ENCODE peak calls at places on chromosome X, in ten cellular contexts. E is neural crest cell, D is AG09319, Y is brain microvascular endothelial cell, S is A549, J is lung, W is GM23338, C is WTC11, O is left lung, M is psoas muscle. F is an unnamed sample.

GRCh38 chrX:150868625-150869024 is 29.8 kb downstream of the CD99L2 start:
- DNase-seq in J (no peak), Y (no peak), E (no peak), W (no peak), O (no peak), M (no peak), S (no peak), C (no peak), D (no peak), F (no peak)

GRCh38 chrX:109199726-109200125 is 282.2 kb downstream of the GUCY2F start:
- DNase-seq in W (no peak), J (no peak), E (no peak), Y (peak), S (no peak), C (no peak), O (no peak), D (no peak), M (no peak), F (no peak)

GRCh38 chrX:125293792-125294780 is 25.6 kb upstream of the TEX13C start:
- DNase-seq in E (no peak), S (no peak), M (no peak), O (no peak), D (peak), Y (no peak), J (no peak), W (no peak), C (no peak), F (no peak)

GRCh38 chrX:153351981-153352380 is 18.0 kb downstream of the ZNF275 start:
- DNase-seq in E (no peak), S (no peak), D (no peak), M (no peak), O (no peak), J (no peak), C (no peak), Y (no peak), W (no peak), F (no peak)

GRCh38 chrX:45515262-45516215 is 314.9 kb upstream of the DIPK2B start:
- DNase-seq in M (peak), C (peak), W (peak), Y (peak), E (no peak), J (peak), O (peak), S (peak), D (peak), F (peak)

GRCh38 chrX:16836371-16836770 is 33.8 kb downstream of the RBBP7 start:
- DNase-seq in J (no peak), E (peak), Y (no peak), O (no peak), C (peak), D (no peak), M (peak), W (peak), S (peak), F (peak)

GRCh38 chrX:133435544-133436124 is 20.3 kb upstream of the GPC4 start:
- DNase-seq in M (no peak), W (peak), D (no peak), C (no peak), Y (no peak), O (peak), S (no peak), J (no peak), E (no peak), F (no peak)

GRCh38 chrX:75649829-75650228 is 127.0 kb upstream of the ZDHHC15 start:
- DNase-seq in C (no peak), M (no peak), Y (no peak), E (no peak), W (no peak), D (no peak), J (no peak), S (no peak), O (no peak), F (no peak)

GRCh38 chrX:54042609-54043010 is 1.7 kb downstream of the PHF8 start:
- DNase-seq in C (peak), O (peak), W (peak), S (peak), M (peak), E (peak), Y (peak), D (peak), J (peak), F (peak)

GRCh38 chrX:45952030-45952429 is 593.2 kb downstream of the ZNF674 start:
- DNase-seq in C (peak), E (no peak), S (no peak), D (no peak), Y (no peak), J (no peak), M (no peak), O (no peak), W (peak), F (no peak)

GRCh38 chrX:38347136-38347535 is 5.3 kb upstream of the OTC start:
- DNase-seq in D (no peak), W (peak), J (no peak), E (no peak), M (no peak), C (no peak), O (no peak), Y (peak), S (no peak), F (no peak)

GRCh38 chrX:2261838-2262678 is 238.7 kb downstream of the DHRSX start:
- DNase-seq in Y (no peak), O (no peak), E (no peak), S (no peak), D (no peak), M (no peak), J (no peak), C (no peak), W (no peak), F (no peak)

GRCh38 chrX:40095588-40096394 is 2.0 kb downstream of the BCOR start:
- DNase-seq in D (no peak), O (peak), J (no peak), Y (no peak), S (no peak), M (no peak), W (no peak), C (no peak), E (no peak), F (no peak)

GRCh38 chrX:3244203-3244743 is 102.2 kb downstream of the MXRA5 start:
- DNase-seq in S (no peak), E (no peak), D (peak), Y (peak), M (no peak), C (no peak), W (no peak), J (no peak), O (no peak), F (no peak)

GRCh38 chrX:12767856-12768255 is 23.4 kb upstream of the PRPS2 start:
- DNase-seq in J (no peak), C (no peak), O (no peak), Y (no peak), W (no peak), D (no peak), M (no peak), S (no peak), E (no peak), F (no peak)

GRCh38 chrX:138349351-138349750 is 362.2 kb downstream of the FGF13 start:
- DNase-seq in O (no peak), C (no peak), D (no peak), W (peak), E (no peak), J (no peak), S (no peak), Y (no peak), M (no peak), F (no peak)

GRCh38 chrX:148885203-148885602 is 384.8 kb downstream of the AFF2 start:
- DNase-seq in M (no peak), C (no peak), O (no peak), W (peak), J (no peak), S (no peak), Y (no peak), E (no peak), D (no peak), F (no peak)

GRCh38 chrX:31266172-31267076 is 194.6 kb upstream of the FTHL17 start:
- DNase-seq in C (peak), M (peak), O (peak), D (no peak), W (peak), Y (no peak), J (peak), E (peak), S (no peak), F (peak)

GRCh38 chrX:18620349-18620748 is 51.6 kb downstream of the RS1 start:
- DNase-seq in C (no peak), D (no peak), W (no peak), E (no peak), M (no peak), Y (no peak), O (no peak), J (no peak), S (no peak), F (no peak)

GRCh38 chrX:134669378-134670098 is 11.3 kb upstream of the PLAC1 start:
- DNase-seq in C (no peak), S (peak), O (peak), W (no peak), D (peak), Y (peak), J (peak), M (peak), E (no peak), F (no peak)

GRCh38 chrX:139008185-139008584 is 296.7 kb upstream of the FGF13 start:
- DNase-seq in E (no peak), C (no peak), M (no peak), W (no peak), Y (no peak), D (no peak), S (no peak), J (no peak), O (no peak), F (no peak)

GRCh38 chrX:2689773-2690666 is 1.1 kb upstream of the CD99 start:
- DNase-seq in D (no peak), S (no peak), O (no peak), J (no peak), E (no peak), W (peak), M (no peak), C (peak), Y (no peak), F (no peak)

GRCh38 chrX:111372065-111372464 is 39.9 kb downstream of the DCX start:
- DNase-seq in J (no peak), D (no peak), E (no peak), W (no peak), O (no peak), C (no peak), Y (no peak), M (no peak), S (no peak), F (no peak)

GRCh38 chrX:65745992-65746391 is 78.5 kb downstream of the MSN start:
- DNase-seq in C (no peak), O (no peak), D (no peak), J (no peak), M (no peak), W (peak), S (no peak), E (no peak), Y (no peak), F (no peak)

GRCh38 chrX:64187762-64188150 is 17.8 kb downstream of the AMER1 start:
- DNase-seq in S (no peak), D (no peak), E (no peak), W (no peak), J (no peak), Y (no peak), C (no peak), O (no peak), M (no peak), F (no peak)

GRCh38 chrX:152958047-152958446 is 35.9 kb downstream of the PNMA5 start:
- DNase-seq in M (no peak), Y (no peak), D (no peak), S (no peak), E (no peak), W (peak), J (no peak), O (no peak), C (no peak), F (no peak)

GRCh38 chrX:49082472-49082871 is 2.8 kb upstream of the WDR45 start:
- DNase-seq in M (no peak), O (no peak), D (no peak), W (no peak), E (no peak), J (no peak), S (no peak), Y (no peak), C (no peak), F (no peak)

GRCh38 chrX:105502336-105502735 is 281.8 kb upstream of the TEX13A start:
- DNase-seq in O (no peak), S (no peak), W (no peak), Y (peak), J (no peak), C (no peak), M (no peak), D (no peak), E (no peak), F (no peak)

GRCh38 chrX:69293776-69294601 is 128.7 kb upstream of the PJA1 start:
- DNase-seq in O (no peak), E (no peak), Y (no peak), D (no peak), M (no peak), S (no peak), J (no peak), C (no peak), W (no peak), F (no peak)

GRCh38 chrX:106612403-106612789 is 618 bp downstream of the RADX start:
- DNase-seq in M (no peak), Y (no peak), W (peak), J (no peak), C (no peak), O (no peak), D (no peak), S (no peak), E (no peak), F (no peak)

GRCh38 chrX:77949840-77950239 is 19.6 kb downstream of the PGAM4 start:
- DNase-seq in S (no peak), Y (no peak), M (no peak), O (no peak), W (no peak), D (no peak), E (no peak), C (no peak), J (no peak), F (no peak)

GRCh38 chrX:96182366-96182765 is 502.3 kb upstream of the DIAPH2 start:
- DNase-seq in D (no peak), E (peak), J (no peak), Y (peak), M (no peak), S (no peak), C (peak), O (no peak), W (peak), F (peak)

GRCh38 chrX:118156254-118156952 is 39.8 kb upstream of the KLHL13 start:
- DNase-seq in C (no peak), D (no peak), W (no peak), S (no peak), M (no peak), E (no peak), O (no peak), Y (no peak), J (no peak), F (no peak)

GRCh38 chrX:1537031-1537715 is at the start of gene P2RY8:
- DNase-seq in W (no peak), D (no peak), Y (peak), E (no peak), O (peak), C (no peak), J (peak), S (peak), M (peak), F (no peak)

GRCh38 chrX:11100281-11101035 is 10.7 kb upstream of the HCCS start:
- DNase-seq in S (peak), C (peak), E (peak), Y (peak), M (no peak), O (no peak), W (peak), D (peak), J (no peak), F (peak)

GRCh38 chrX:40237745-40238178 is 140.0 kb upstream of the BCOR start:
- DNase-seq in Y (no peak), E (no peak), C (no peak), S (no peak), W (peak), D (no peak), M (no peak), J (no peak), O (no peak), F (no peak)

GRCh38 chrX:103811858-103812257 is 20.2 kb downstream of the RAB9B start:
- DNase-seq in S (no peak), J (no peak), W (no peak), E (no peak), D (no peak), C (no peak), O (no peak), M (no peak), Y (no peak), F (no peak)

DNA sequence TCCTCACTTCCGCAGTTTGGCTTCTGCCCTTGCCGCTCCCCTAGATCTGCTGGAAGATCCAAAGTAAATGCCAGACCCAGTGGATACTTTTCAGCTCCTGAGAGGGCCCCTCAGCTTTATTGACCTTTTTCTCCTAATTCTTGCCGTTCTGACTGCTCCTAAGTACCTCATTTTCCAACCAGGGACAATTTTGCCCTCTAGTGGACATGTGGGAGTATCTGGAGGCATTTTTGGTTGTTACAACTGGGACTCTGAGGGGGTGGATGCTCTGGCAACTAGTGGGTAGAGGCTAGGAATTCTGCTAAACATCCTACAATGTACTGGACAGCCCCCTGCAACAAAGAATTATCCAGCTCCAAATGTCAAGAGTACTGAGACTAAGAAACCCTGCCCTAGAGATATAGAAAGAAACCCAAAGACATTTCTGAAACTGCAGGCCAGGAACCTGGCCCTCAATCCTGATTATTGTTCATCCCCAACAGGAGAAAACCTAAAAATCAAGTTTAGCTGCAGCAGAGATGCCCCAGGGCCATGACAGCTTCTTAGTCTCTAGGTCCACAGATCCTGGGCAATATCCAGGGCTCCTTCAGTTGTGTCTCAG is 3.4 kb downstream of the TEX13B start:
- DNase-seq in M (no peak), W (peak), D (peak), C (no peak), J (no peak), O (no peak), S (peak), Y (peak), E (no peak), F (no peak)
- TF ChIP-seq CTCF in M (peak), W (peak), D (peak), C (no peak), J (no peak), O (peak), S (peak), Y (peak), E (peak), F (peak)

GRCh38 chrX:93594780-93595179 is 78.6 kb downstream of the NAP1L3 start:
- DNase-seq in E (no peak), Y (no peak), O (no peak), J (no peak), D (no peak), W (no peak), S (no peak), C (no peak), M (no peak), F (no peak)

GRCh38 chrX:93585661-93586060 is 87.7 kb downstream of the NAP1L3 start:
- DNase-seq in J (no peak), C (no peak), Y (no peak), D (no peak), E (no peak), M (no peak), W (no peak), S (no peak), O (no peak), F (no peak)

DNA sequence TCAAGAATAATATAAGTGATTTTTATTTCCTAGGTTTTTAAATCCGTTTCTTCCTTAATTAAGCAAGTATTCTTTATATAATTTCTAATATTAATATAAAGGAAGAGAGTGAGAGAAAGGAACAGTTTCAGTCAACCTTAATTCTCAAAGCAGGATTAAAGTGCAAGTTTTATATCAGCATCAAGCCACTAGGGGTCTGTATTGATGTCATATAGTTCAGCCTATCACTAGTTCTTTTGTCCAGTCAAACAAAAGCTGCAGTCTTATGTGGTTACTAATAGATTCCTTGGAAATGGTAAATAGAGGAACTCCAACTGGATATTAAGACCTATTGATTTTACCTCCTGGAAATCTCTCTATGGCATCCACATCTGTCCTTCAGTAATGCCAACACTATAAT is 82.0 kb downstream of the NAP1L3 start:
- DNase-seq in S (no peak), M (no peak), O (no peak), W (peak), D (no peak), E (no peak), Y (no peak), C (no peak), J (no peak), F (no peak)
- TF ChIP-seq CTCF in S (no peak), M (no peak), O (no peak), W (peak), D (no peak), E (peak), Y (no peak), C (no peak), J (no peak), F (peak)

GRCh38 chrX:72536542-72536941 is 36.1 kb downstream of the HDAC8 start:
- DNase-seq in Y (no peak), S (no peak), O (no peak), J (no peak), W (no peak), E (no peak), C (no peak), M (no peak), D (no peak), F (no peak)

GRCh38 chrX:72539822-72540221 is 32.8 kb downstream of the HDAC8 start:
- DNase-seq in C (no peak), O (no peak), D (no peak), Y (no peak), J (no peak), S (no peak), W (peak), E (no peak), M (no peak), F (peak)

GRCh38 chrX:72545990-72546389 is 26.7 kb downstream of the HDAC8 start:
- DNase-seq in E (no peak), J (no peak), D (no peak), M (no peak), Y (peak), C (no peak), S (no peak), W (peak), O (no peak), F (no peak)

DNA sequence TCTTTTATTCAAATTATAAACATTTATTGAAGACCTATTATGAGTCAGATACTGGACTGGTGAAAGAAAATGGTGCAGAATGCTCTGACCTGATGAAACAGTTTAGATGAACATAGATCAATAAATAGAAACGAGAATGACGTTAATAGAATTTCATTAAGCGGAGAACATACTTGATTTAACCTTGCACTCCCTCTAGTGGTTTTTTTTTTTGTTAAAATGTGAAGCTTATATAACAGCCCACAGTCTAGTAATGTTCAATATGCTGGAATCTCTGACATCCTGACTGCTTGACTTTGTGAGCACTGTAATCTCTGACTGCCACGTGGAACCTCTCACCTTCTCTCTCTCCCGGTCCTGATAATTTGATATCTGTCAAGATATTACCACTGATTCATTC is 32.3 kb downstream of the HDAC8 start:
- DNase-seq in M (no peak), E (no peak), O (no peak), J (no peak), C (no peak), W (peak), S (no peak), Y (no peak), D (peak), F (no peak)
- TF ChIP-seq CTCF in M (peak), E (peak), O (peak), J (no peak), C (no peak), W (peak), S (peak), Y (peak), D (peak), F (peak)

GRCh38 chrX:87924619-87925018 is 407.0 kb downstream of the KLHL4 start:
- DNase-seq in M (peak), D (no peak), W (no peak), J (no peak), O (no peak), C (no peak), E (no peak), Y (no peak), S (no peak), F (no peak)
- TF ChIP-seq CTCF in M (no peak), D (no peak), W (no peak), J (no peak), O (no peak), C (no peak), E (no peak), Y (no peak), S (no peak), F (no peak)

DNA sequence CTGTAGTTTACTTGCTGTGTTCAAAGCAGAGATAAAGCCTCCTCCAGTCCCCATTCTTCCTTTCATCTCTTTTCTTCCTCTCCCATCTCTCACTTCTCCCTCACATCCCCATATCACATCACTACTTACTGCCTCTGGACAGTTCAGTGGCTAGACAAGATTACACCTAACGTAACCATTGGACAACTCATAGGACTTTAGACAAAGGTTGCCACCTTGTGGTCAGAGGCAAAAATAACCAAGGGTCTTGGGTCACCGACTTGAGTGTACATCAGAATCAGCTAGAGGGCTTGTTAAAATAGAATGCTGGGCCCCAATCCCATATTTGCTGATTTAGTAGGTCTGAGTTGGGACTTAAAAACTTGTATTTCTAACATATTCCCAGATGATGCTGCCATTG is 109.3 kb upstream of the DGKK start:
- DNase-seq in M (no peak), D (peak), O (no peak), C (peak), Y (peak), S (peak), W (peak), J (peak), E (peak), F (peak)
- TF ChIP-seq CTCF in M (peak), D (peak), O (peak), C (peak), Y (peak), S (peak), W (peak), J (peak), E (peak), F (peak)